ENCODE peak calls at places on chromosomes 13 and 19, in eight cellular contexts. One of them, this sample, is unnamed.

GRCh38 chr19:45613926-45614725 is 12.1 kb upstream of the GPR4 start:
- DNase-seq in IMR-90: peak; percentile 93
- DNase-seq in upper lobe of left lung: no peak
- DNase-seq in adrenal gland: peak; percentile 51
- DNase-seq in stomach: peak; percentile 31
- DNase-seq in fibroblast of lung: peak; percentile 91
- DNase-seq in heart right ventricle: no peak
- DNase-seq in neuronal stem cell: no peak
- DNase-seq in this sample: no peak

GRCh38 chr19:39032164-39032918 is at the start of gene FBXO27:
- DNase-seq in neuronal stem cell: peak; percentile 26
- DNase-seq in stomach: no peak
- DNase-seq in adrenal gland: peak; percentile 17
- DNase-seq in fibroblast of lung: peak; percentile 21
- DNase-seq in heart right ventricle: peak; percentile 30
- DNase-seq in IMR-90: no peak
- DNase-seq in upper lobe of left lung: peak; percentile 54
- DNase-seq in this sample: no peak

GRCh38 chr13:24911135-24911524 is 147.2 kb downstream of the RNF17 start:
- DNase-seq in neuronal stem cell: no peak
- DNase-seq in stomach: no peak
- DNase-seq in fibroblast of lung: peak; percentile 54
- DNase-seq in heart right ventricle: no peak
- DNase-seq in upper lobe of left lung: no peak
- DNase-seq in adrenal gland: no peak
- DNase-seq in IMR-90: peak; percentile 74
- DNase-seq in this sample: no peak

GRCh38 chr13:44158741-44159632 is 214.6 kb upstream of the SERP2 start:
- DNase-seq in neuronal stem cell: no peak
- DNase-seq in upper lobe of left lung: no peak
- DNase-seq in IMR-90: no peak
- DNase-seq in stomach: no peak
- DNase-seq in heart right ventricle: no peak
- DNase-seq in fibroblast of lung: peak; percentile 24
- DNase-seq in adrenal gland: no peak
- DNase-seq in this sample: no peak

GRCh38 chr13:102771298-102772041 is 2.1 kb downstream of the TEX30 start:
- DNase-seq in IMR-90: no peak
- DNase-seq in upper lobe of left lung: no peak
- DNase-seq in heart right ventricle: no peak
- DNase-seq in neuronal stem cell: no peak
- DNase-seq in fibroblast of lung: no peak
- DNase-seq in adrenal gland: no peak
- DNase-seq in stomach: no peak
- DNase-seq in this sample: no peak

GRCh38 chr19:46271488-46272197 is 25.2 kb upstream of the HIF3A start:
- DNase-seq in fibroblast of lung: peak; percentile 100
- DNase-seq in neuronal stem cell: no peak
- DNase-seq in upper lobe of left lung: no peak
- DNase-seq in stomach: no peak
- DNase-seq in IMR-90: peak; percentile 70
- DNase-seq in heart right ventricle: no peak
- DNase-seq in adrenal gland: peak; percentile 49
- DNase-seq in this sample: no peak

GRCh38 chr19:38709119-38709518 is 35.2 kb downstream of the CAPN12 start:
- DNase-seq in neuronal stem cell: no peak
- DNase-seq in IMR-90: no peak
- DNase-seq in upper lobe of left lung: no peak
- DNase-seq in heart right ventricle: no peak
- DNase-seq in fibroblast of lung: no peak
- DNase-seq in adrenal gland: no peak
- DNase-seq in stomach: no peak
- DNase-seq in this sample: no peak

GRCh38 chr19:21491161-21491560 is 14.2 kb upstream of the ZNF429 start:
- DNase-seq in IMR-90: peak; percentile 3
- DNase-seq in fibroblast of lung: no peak
- DNase-seq in heart right ventricle: no peak
- DNase-seq in neuronal stem cell: no peak
- DNase-seq in upper lobe of left lung: peak; percentile 28
- DNase-seq in adrenal gland: no peak
- DNase-seq in stomach: no peak
- DNase-seq in this sample: no peak

GRCh38 chr13:65378484-65378883 is 1851.7 kb downstream of the PCDH9 start:
- DNase-seq in upper lobe of left lung: no peak
- DNase-seq in neuronal stem cell: no peak
- DNase-seq in stomach: no peak
- DNase-seq in adrenal gland: no peak
- DNase-seq in heart right ventricle: no peak
- DNase-seq in IMR-90: no peak
- DNase-seq in fibroblast of lung: no peak
- DNase-seq in this sample: no peak

GRCh38 chr19:32622002-32622401 is 41.0 kb downstream of the PDCD5 start:
- DNase-seq in adrenal gland: no peak
- DNase-seq in heart right ventricle: no peak
- DNase-seq in fibroblast of lung: peak; percentile 2
- DNase-seq in stomach: no peak
- DNase-seq in IMR-90: no peak
- DNase-seq in neuronal stem cell: no peak
- DNase-seq in upper lobe of left lung: no peak
- DNase-seq in this sample: no peak

GRCh38 chr19:30441011-30441410 is 68.8 kb downstream of the ZNF536 start:
- DNase-seq in neuronal stem cell: no peak
- DNase-seq in fibroblast of lung: no peak
- DNase-seq in upper lobe of left lung: no peak
- DNase-seq in adrenal gland: no peak
- DNase-seq in heart right ventricle: no peak
- DNase-seq in stomach: no peak
- DNase-seq in IMR-90: no peak
- DNase-seq in this sample: no peak

GRCh38 chr13:53612200-53612599 is 583.6 kb downstream of the OLFM4 start:
- DNase-seq in adrenal gland: no peak
- DNase-seq in neuronal stem cell: no peak
- DNase-seq in upper lobe of left lung: no peak
- DNase-seq in fibroblast of lung: no peak
- DNase-seq in stomach: no peak
- DNase-seq in IMR-90: no peak
- DNase-seq in heart right ventricle: no peak
- DNase-seq in this sample: no peak

GRCh38 chr13:109361562-109361961 is 424.8 kb downstream of the IRS2 start:
- DNase-seq in fibroblast of lung: no peak
- DNase-seq in IMR-90: no peak
- DNase-seq in upper lobe of left lung: peak; percentile 64
- DNase-seq in neuronal stem cell: no peak
- DNase-seq in adrenal gland: peak; percentile 30
- DNase-seq in heart right ventricle: no peak
- DNase-seq in stomach: no peak
- DNase-seq in this sample: no peak

GRCh38 chr13:111949311-111949710 is 117.6 kb upstream of the SOX1 start:
- DNase-seq in adrenal gland: no peak
- DNase-seq in IMR-90: no peak
- DNase-seq in upper lobe of left lung: no peak
- DNase-seq in neuronal stem cell: no peak
- DNase-seq in stomach: peak; percentile 10
- DNase-seq in heart right ventricle: no peak
- DNase-seq in fibroblast of lung: no peak
- DNase-seq in this sample: no peak

GRCh38 chr13:73607489-73608156 is 526.6 kb downstream of the KLF12 start:
- DNase-seq in heart right ventricle: no peak
- DNase-seq in fibroblast of lung: no peak
- DNase-seq in upper lobe of left lung: no peak
- DNase-seq in adrenal gland: no peak
- DNase-seq in neuronal stem cell: no peak
- DNase-seq in stomach: no peak
- DNase-seq in IMR-90: peak; percentile 46
- DNase-seq in this sample: no peak

GRCh38 chr19:7705387-7706187 is 3.7 kb upstream of the FCER2 start:
- DNase-seq in heart right ventricle: peak; percentile 32
- DNase-seq in IMR-90: no peak
- DNase-seq in upper lobe of left lung: peak; percentile 78
- DNase-seq in neuronal stem cell: no peak
- DNase-seq in stomach: peak; percentile 44
- DNase-seq in adrenal gland: peak; percentile 39
- DNase-seq in fibroblast of lung: no peak
- DNase-seq in this sample: peak; percentile 75

GRCh38 chr19:15562861-15563260 is 52.2 kb upstream of the CYP4F8 start:
- DNase-seq in IMR-90: peak; percentile 4
- DNase-seq in adrenal gland: peak; percentile 29
- DNase-seq in upper lobe of left lung: no peak
- DNase-seq in neuronal stem cell: no peak
- DNase-seq in stomach: no peak
- DNase-seq in fibroblast of lung: no peak
- DNase-seq in heart right ventricle: no peak
- DNase-seq in this sample: no peak

GRCh38 chr19:35436477-35437141 is 11.4 kb upstream of the FFAR2 start:
- DNase-seq in adrenal gland: peak; percentile 34
- DNase-seq in stomach: peak; percentile 33
- DNase-seq in heart right ventricle: no peak
- DNase-seq in upper lobe of left lung: peak; percentile 48
- DNase-seq in neuronal stem cell: no peak
- DNase-seq in fibroblast of lung: peak; percentile 7
- DNase-seq in IMR-90: no peak
- DNase-seq in this sample: no peak

GRCh38 chr19:15161028-15161984 is 39.5 kb downstream of the NOTCH3 start:
- DNase-seq in upper lobe of left lung: no peak
- DNase-seq in stomach: no peak
- DNase-seq in adrenal gland: no peak
- DNase-seq in heart right ventricle: no peak
- DNase-seq in IMR-90: peak; percentile 18
- DNase-seq in fibroblast of lung: peak; percentile 9
- DNase-seq in neuronal stem cell: no peak
- DNase-seq in this sample: no peak

GRCh38 chr19:43318203-43318602 is 35.3 kb upstream of the CD177 start:
- DNase-seq in upper lobe of left lung: no peak
- DNase-seq in heart right ventricle: no peak
- DNase-seq in stomach: no peak
- DNase-seq in IMR-90: no peak
- DNase-seq in fibroblast of lung: no peak
- DNase-seq in adrenal gland: no peak
- DNase-seq in neuronal stem cell: no peak
- DNase-seq in this sample: no peak

GRCh38 chr19:30338066-30338465 is 34.1 kb upstream of the ZNF536 start:
- DNase-seq in neuronal stem cell: no peak
- DNase-seq in stomach: no peak
- DNase-seq in heart right ventricle: no peak
- DNase-seq in upper lobe of left lung: no peak
- DNase-seq in IMR-90: no peak
- DNase-seq in adrenal gland: no peak
- DNase-seq in fibroblast of lung: no peak
- DNase-seq in this sample: no peak

GRCh38 chr19:41969772-41970458 is 10.8 kb upstream of the RABAC1 start:
- DNase-seq in upper lobe of left lung: no peak
- DNase-seq in neuronal stem cell: no peak
- DNase-seq in adrenal gland: no peak
- DNase-seq in heart right ventricle: no peak
- DNase-seq in fibroblast of lung: no peak
- DNase-seq in stomach: no peak
- DNase-seq in IMR-90: no peak
- DNase-seq in this sample: no peak

GRCh38 chr19:40799558-40800338 is 757 bp downstream of the EGLN2 start:
- DNase-seq in stomach: peak; percentile 42
- DNase-seq in heart right ventricle: peak; percentile 75
- DNase-seq in upper lobe of left lung: peak; percentile 69
- DNase-seq in neuronal stem cell: no peak
- DNase-seq in fibroblast of lung: no peak
- DNase-seq in IMR-90: no peak
- DNase-seq in adrenal gland: peak; percentile 70
- DNase-seq in this sample: no peak

GRCh38 chr13:42055500-42056085 is 7.1 kb downstream of the DGKH start:
- DNase-seq in neuronal stem cell: no peak
- DNase-seq in fibroblast of lung: no peak
- DNase-seq in stomach: no peak
- DNase-seq in IMR-90: no peak
- DNase-seq in heart right ventricle: no peak
- DNase-seq in upper lobe of left lung: no peak
- DNase-seq in adrenal gland: no peak
- DNase-seq in this sample: no peak
- H3K4me3 ChIP-seq in neuronal stem cell: no peak overlapping the region
- H3K4me3 ChIP-seq in fibroblast of lung: no peak overlapping the region
- H3K4me3 ChIP-seq in stomach: no peak overlapping the region
- H3K4me3 ChIP-seq in IMR-90: no peak overlapping the region
- H3K4me3 ChIP-seq in heart right ventricle: no peak overlapping the region
- H3K4me3 ChIP-seq in upper lobe of left lung: no peak overlapping the region
- H3K4me3 ChIP-seq in adrenal gland: no peak overlapping the region
- H3K4me3 ChIP-seq in this sample: no peak overlapping the region

GRCh38 chr19:6292006-6292405 is 12.2 kb upstream of the MLLT1 start:
- DNase-seq in stomach: no peak
- DNase-seq in adrenal gland: no peak
- DNase-seq in neuronal stem cell: no peak
- DNase-seq in upper lobe of left lung: no peak
- DNase-seq in heart right ventricle: no peak
- DNase-seq in fibroblast of lung: no peak
- DNase-seq in IMR-90: no peak
- DNase-seq in this sample: no peak
- H3K4me1 ChIP-seq in stomach: no peaks in the 10 kb centered on the region
- H3K4me1 ChIP-seq in adrenal gland: no peaks in the 10 kb centered on the region
- H3K4me1 ChIP-seq in neuronal stem cell: no peaks in the 10 kb centered on the region
- H3K4me1 ChIP-seq in upper lobe of left lung: no peaks in the 10 kb centered on the region
- H3K4me1 ChIP-seq in heart right ventricle: no peaks in the 10 kb centered on the region
- H3K4me1 ChIP-seq in fibroblast of lung: no peaks in the 10 kb centered on the region
- H3K4me1 ChIP-seq in IMR-90: no peaks in the 10 kb centered on the region
- H3K4me1 ChIP-seq in this sample: no peaks in the 10 kb centered on the region

GRCh38 chr19:1896508-1896907 is 8.7 kb upstream of the ADAT3 start:
- DNase-seq in heart right ventricle: no peak
- DNase-seq in stomach: no peak
- DNase-seq in adrenal gland: no peak
- DNase-seq in fibroblast of lung: no peak
- DNase-seq in upper lobe of left lung: no peak
- DNase-seq in neuronal stem cell: no peak
- DNase-seq in IMR-90: no peak
- DNase-seq in this sample: no peak
- H3K9me3 ChIP-seq in heart right ventricle: no peaks in the 10 kb centered on the region
- H3K9me3 ChIP-seq in stomach: no peaks in the 10 kb centered on the region
- H3K9me3 ChIP-seq in adrenal gland: no peaks in the 10 kb centered on the region
- H3K9me3 ChIP-seq in fibroblast of lung: no peaks in the 10 kb centered on the region
- H3K9me3 ChIP-seq in upper lobe of left lung: no peaks in the 10 kb centered on the region
- H3K9me3 ChIP-seq in neuronal stem cell: no peaks in the 10 kb centered on the region
- H3K9me3 ChIP-seq in IMR-90: no peaks in the 10 kb centered on the region
- H3K9me3 ChIP-seq in this sample: no peaks in the 10 kb centered on the region

DNA sequence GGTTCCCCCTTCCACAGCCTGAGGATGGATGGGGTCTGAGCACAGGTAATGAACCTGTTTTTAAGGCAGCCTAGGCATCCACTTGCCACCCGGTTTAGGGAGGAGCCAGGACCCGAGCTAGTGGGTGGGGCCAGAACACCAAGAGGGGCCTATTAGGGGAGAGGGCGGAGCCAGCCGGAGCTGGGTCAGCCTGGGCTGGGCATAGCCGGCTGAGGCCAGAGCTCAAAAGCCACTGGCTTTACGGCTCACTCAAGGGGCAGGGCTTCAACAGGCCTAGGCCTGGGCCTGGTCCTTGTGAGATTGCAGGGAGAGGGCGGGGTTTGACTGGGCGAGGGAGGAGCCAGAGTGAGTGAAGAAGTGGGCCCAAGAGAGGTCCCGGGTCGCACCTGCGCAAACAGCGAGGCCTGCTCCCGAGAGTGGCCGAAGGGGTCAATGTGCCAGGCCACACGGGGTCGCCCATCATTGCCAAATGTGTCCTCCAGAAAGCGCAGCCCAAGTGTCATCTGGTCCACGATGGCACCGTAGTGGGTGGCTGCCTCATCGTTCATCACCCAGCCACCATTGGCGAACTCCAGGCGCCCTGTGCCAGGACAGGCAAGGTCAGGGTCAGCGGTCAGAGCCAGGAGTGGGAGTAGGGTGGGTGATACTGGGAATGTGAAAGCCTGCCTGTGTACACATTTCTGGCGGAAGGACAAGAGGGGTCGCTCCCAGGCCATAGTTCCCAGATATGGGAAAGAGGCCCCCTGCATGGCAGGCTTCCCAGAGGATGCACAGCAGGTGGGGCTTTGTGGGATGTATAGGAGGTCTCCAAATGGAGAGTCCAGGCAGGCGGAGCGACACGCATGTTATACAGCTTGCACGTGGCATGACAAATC is 1.9 kb downstream of the MAN2B1 start:
- DNase-seq in upper lobe of left lung: no peak
- DNase-seq in fibroblast of lung: no peak
- DNase-seq in heart right ventricle: no peak
- DNase-seq in adrenal gland: no peak
- DNase-seq in stomach: no peak
- DNase-seq in IMR-90: no peak
- DNase-seq in neuronal stem cell: no peak
- DNase-seq in this sample: no peak
- H3K4me3 ChIP-seq in upper lobe of left lung: no peak overlapping the region
- H3K4me3 ChIP-seq in fibroblast of lung: no peak overlapping the region
- H3K4me3 ChIP-seq in heart right ventricle: no peak overlapping the region
- H3K4me3 ChIP-seq in adrenal gland: no peak overlapping the region
- H3K4me3 ChIP-seq in stomach: no peak overlapping the region
- H3K4me3 ChIP-seq in IMR-90: no peak overlapping the region
- H3K4me3 ChIP-seq in neuronal stem cell: no peak overlapping the region
- H3K4me3 ChIP-seq in this sample: no peak overlapping the region